ENCODE peak calls at places on chromosomes 6 and 20, in nine cellular contexts. H is heart right ventricle; R is stimulated activated CD4-positive, alpha-beta T cell treated with anti-CD3 and anti-CD28 coated beads, Interleukin-15, amount 100 ng/mL, for 1 hour; Z is GM23338; T is right cardiac atrium; O is naive thymus-derived CD4-positive, alpha-beta T cell; J is EL; X is LoVo; K is heart left ventricle. E is an unnamed sample.

GRCh38 chr6:136526196-136526930 is 23.9 kb downstream of the MAP7 start:
- DNase-seq in H (peak; percentile 17), R (no peak), Z (peak; percentile 89), T (peak; percentile 51), O (peak; percentile 40), J (peak; percentile 31), X (no peak), K (peak; percentile 55), E (no peak)

GRCh38 chr20:64231621-64232550 is 23.7 kb upstream of the PCMTD2 start:
- DNase-seq in H (no peak), R (no peak), Z (no peak), T (peak; percentile 9), O (no peak), J (no peak), X (no peak), K (peak; percentile 23), E (no peak)

GRCh38 chr6:53461041-53461656 is 83.8 kb downstream of the GCLC start:
- DNase-seq in H (no peak), R (no peak), Z (no peak), T (no peak), O (no peak), J (no peak), X (no peak), K (no peak), E (no peak)

GRCh38 chr20:58967652-58968429 is 13.2 kb upstream of the NELFCD start:
- DNase-seq in H (no peak), R (no peak), Z (no peak), T (no peak), O (no peak), J (no peak), X (no peak), K (no peak), E (no peak)

GRCh38 chr20:8464368-8464767 is 332.3 kb downstream of the PLCB1 start:
- DNase-seq in H (no peak), R (no peak), Z (no peak), T (no peak), O (no peak), J (no peak), X (peak; percentile 7), K (no peak), E (no peak)

GRCh38 chr20:62476074-62476838 is 461 bp upstream of the GATA5 start:
- DNase-seq in H (no peak), R (no peak), Z (peak; percentile 65), T (peak; percentile 77), O (no peak), J (no peak), X (no peak), K (peak; percentile 66), E (no peak)

GRCh38 chr20:47982574-47983360 is 197.5 kb upstream of the SULF2 start:
- DNase-seq in H (no peak), R (no peak), Z (no peak), T (no peak), O (no peak), J (no peak), X (no peak), K (no peak), E (no peak)

GRCh38 chr6:33301877-33302276 is 3.1 kb upstream of the RGL2 start:
- DNase-seq in H (no peak), R (no peak), Z (no peak), T (no peak), O (no peak), J (no peak), X (no peak), K (no peak), E (no peak)

GRCh38 chr6:35663447-35664235 is 25.1 kb downstream of the FKBP5 start:
- DNase-seq in H (no peak), R (no peak), Z (peak; percentile 57), T (no peak), O (peak; percentile 35), J (peak; percentile 83), X (no peak), K (no peak), E (no peak)

GRCh38 chr6:112222111-112222726 is 32.1 kb downstream of the LAMA4 start:
- DNase-seq in H (no peak), R (no peak), Z (no peak), T (no peak), O (no peak), J (peak; percentile 86), X (no peak), K (no peak), E (no peak)

GRCh38 chr20:51373713-51374481 is 168.6 kb downstream of the NFATC2 start:
- DNase-seq in H (peak; percentile 16), R (no peak), Z (no peak), T (peak; percentile 59), O (no peak), J (no peak), X (no peak), K (no peak), E (no peak)

GRCh38 chr6:149181304-149181703 is 136.2 kb upstream of the TAB2 start:
- DNase-seq in H (no peak), R (no peak), Z (no peak), T (no peak), O (no peak), J (no peak), X (no peak), K (no peak), E (no peak)

GRCh38 chr20:2742934-2743559 is 50.5 kb downstream of the EBF4 start:
- DNase-seq in H (peak; percentile 39), R (peak; percentile 53), Z (peak; percentile 90), T (peak; percentile 44), O (peak; percentile 80), J (peak; percentile 63), X (peak; percentile 61), K (peak; percentile 36), E (peak; percentile 80)

GRCh38 chr6:2028457-2029038 is 216.9 kb downstream of the GMDS start:
- DNase-seq in H (no peak), R (no peak), Z (no peak), T (no peak), O (no peak), J (peak; percentile 6), X (peak; percentile 37), K (no peak), E (no peak)

GRCh38 chr6:166456360-166457156 is 73.8 kb upstream of the MPC1 start:
- DNase-seq in H (no peak), R (no peak), Z (peak; percentile 60), T (no peak), O (peak; percentile 18), J (no peak), X (no peak), K (no peak), E (no peak)

GRCh38 chr6:47780510-47781356 is 1.1 kb upstream of the OPN5 start:
- DNase-seq in H (peak; percentile 23), R (no peak), Z (peak; percentile 79), T (no peak), O (peak; percentile 48), J (peak; percentile 71), X (peak; percentile 77), K (no peak), E (peak; percentile 5)

GRCh38 chr20:61584851-61585250 is 332.8 kb downstream of the CDH4 start:
- DNase-seq in H (peak; percentile 52), R (no peak), Z (no peak), T (peak; percentile 37), O (no peak), J (no peak), X (no peak), K (peak; percentile 83), E (no peak)

GRCh38 chr6:9659848-9660247 is 755.0 kb downstream of the TFAP2A start:
- DNase-seq in H (no peak), R (no peak), Z (no peak), T (no peak), O (no peak), J (no peak), X (no peak), K (no peak), E (no peak)

GRCh38 chr20:47278907-47279348 is 77.6 kb downstream of the ZMYND8 start:
- DNase-seq in H (no peak), R (no peak), Z (no peak), T (no peak), O (no peak), J (peak; percentile 48), X (no peak), K (no peak), E (no peak)

GRCh38 chr6:30781362-30781696 is 37.0 kb upstream of the IER3 start:
- DNase-seq in H (no peak), R (no peak), Z (no peak), T (peak; percentile 63), O (no peak), J (no peak), X (no peak), K (peak; percentile 43), E (no peak)

GRCh38 chr20:53243152-53243551 is 271.0 kb downstream of the TSHZ2 start:
- DNase-seq in H (no peak), R (no peak), Z (no peak), T (no peak), O (no peak), J (no peak), X (no peak), K (no peak), E (no peak)

GRCh38 chr20:1827974-1828785 is 67.0 kb upstream of the SIRPA start:
- DNase-seq in H (peak; percentile 60), R (no peak), Z (no peak), T (peak; percentile 87), O (no peak), J (no peak), X (peak; percentile 20), K (peak; percentile 81), E (no peak)

GRCh38 chr6:139285590-139285989 is 6.2 kb downstream of the TXLNB start:
- DNase-seq in H (no peak), R (no peak), Z (no peak), T (no peak), O (no peak), J (no peak), X (no peak), K (no peak), E (no peak)

GRCh38 chr6:28142446-28142845 is 763 bp downstream of the ZKSCAN8 start:
- DNase-seq in H (no peak), R (no peak), Z (no peak), T (no peak), O (no peak), J (peak; percentile 21), X (no peak), K (no peak), E (no peak)

GRCh38 chr20:57251949-57252348 is 14.5 kb downstream of the BMP7 start:
- DNase-seq in H (no peak), R (no peak), Z (no peak), T (no peak), O (no peak), J (no peak), X (no peak), K (no peak), E (no peak)

E was measured in immature natural killer cell.